ENCODE peak calls at places on chromosome 14, in five cellular contexts. O is left ventricle myocardium inferior, H is NT2/D1, L is fibroblast of lung, Q is A549. M is an unnamed sample.

GRCh38 chr14:72554401-72554800 is 339.5 kb downstream of the DPF3 start:
- DNase-seq in O (no peak), H (no peak), L (no peak), Q (no peak), M (no peak)

GRCh38 chr14:53951661-53952265 is 4.9 kb downstream of the BMP4 start:
- DNase-seq in O (peak; percentile 14), H (no peak), L (peak; percentile 19), Q (no peak), M (no peak)

GRCh38 chr14:34365309-34365915 is 96.6 kb downstream of the SPTSSA start:
- DNase-seq in O (no peak), H (no peak), L (peak; percentile 45), Q (no peak), M (no peak)

GRCh38 chr14:85308531-85309300 is 221.2 kb upstream of the FLRT2 start:
- DNase-seq in O (no peak), H (no peak), L (no peak), Q (no peak), M (no peak)

GRCh38 chr14:99562848-99563748 is 40.9 kb downstream of the CCDC85C start:
- DNase-seq in O (peak; percentile 82), H (no peak), L (peak; percentile 72), Q (peak; percentile 76), M (no peak)

GRCh38 chr14:75648066-75648838 is 12.4 kb downstream of the ERG28 start:
- DNase-seq in O (peak; percentile 51), H (no peak), L (peak; percentile 96), Q (peak; percentile 64), M (no peak)

GRCh38 chr14:39946796-39947195 is 514.6 kb upstream of the FBXO33 start:
- DNase-seq in O (no peak), H (no peak), L (no peak), Q (no peak), M (no peak)

GRCh38 chr14:24712909-24713308 is 78.9 kb upstream of the GZMB start:
- DNase-seq in O (no peak), H (no peak), L (no peak), Q (no peak), M (no peak)

GRCh38 chr14:54625158-54625557 is 58.2 kb downstream of the SAMD4A start:
- DNase-seq in O (no peak), H (no peak), L (peak; percentile 79), Q (no peak), M (no peak)

GRCh38 chr14:67170706-67171105 is 18.5 kb upstream of the GARIN2 start:
- DNase-seq in O (no peak), H (no peak), L (no peak), Q (no peak), M (no peak)

GRCh38 chr14:69713127-69713800 is 53.7 kb upstream of the SRSF5 start:
- DNase-seq in O (no peak), H (no peak), L (no peak), Q (no peak), M (peak; percentile 38)

GRCh38 chr14:72598328-72598727 is 295.6 kb downstream of the DPF3 start:
- DNase-seq in O (no peak), H (no peak), L (no peak), Q (no peak), M (no peak)

GRCh38 chr14:85597701-85598100 is 67.8 kb downstream of the FLRT2 start:
- DNase-seq in O (no peak), H (no peak), L (no peak), Q (no peak), M (no peak)

GRCh38 chr14:76154539-76155126 is 2.9 kb downstream of the GPATCH2L start:
- DNase-seq in O (no peak), H (no peak), L (no peak), Q (no peak), M (no peak)

GRCh38 chr14:95941897-95942296 is 65.3 kb downstream of the TUNAR start:
- DNase-seq in O (no peak), H (no peak), L (no peak), Q (no peak), M (no peak)

GRCh38 chr14:95948608-95949007 is 72.0 kb downstream of the TUNAR start:
- DNase-seq in O (no peak), H (peak; percentile 84), L (no peak), Q (no peak), M (no peak)

GRCh38 chr14:95946867-95947266 is 70.2 kb downstream of the TUNAR start:
- DNase-seq in O (no peak), H (no peak), L (no peak), Q (no peak), M (no peak)

DNA sequence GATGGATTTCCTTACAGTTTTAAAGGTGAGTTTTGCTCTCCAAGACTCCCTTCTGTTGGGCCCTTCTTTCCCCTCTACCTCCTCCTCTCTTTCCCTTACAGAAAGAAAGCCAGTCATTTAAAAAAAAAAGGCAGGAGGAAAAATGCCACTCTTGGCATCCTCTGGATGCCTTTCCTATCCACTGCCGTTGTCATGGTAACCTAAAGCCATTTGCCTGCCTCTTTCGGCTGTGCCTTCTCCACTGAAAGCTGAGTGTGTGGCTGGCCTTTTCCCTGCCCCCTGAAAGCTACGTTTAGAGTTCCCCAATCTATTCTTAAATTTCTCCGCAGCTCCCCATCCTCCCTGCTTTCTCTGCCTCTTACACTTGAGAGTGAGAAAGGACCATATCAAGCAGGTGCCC is 67.1 kb downstream of the TUNAR start:
- DNase-seq in O (no peak), H (no peak), L (no peak), Q (no peak), M (no peak)
- H3K9me3 ChIP-seq in O (peaks cover 14% of the 10 kb centered on the region), H (peaks cover 44% of the 10 kb centered on the region), L (no peaks in the 10 kb centered on the region), Q (no peaks in the 10 kb centered on the region), M (no peaks in the 10 kb centered on the region)

DNA sequence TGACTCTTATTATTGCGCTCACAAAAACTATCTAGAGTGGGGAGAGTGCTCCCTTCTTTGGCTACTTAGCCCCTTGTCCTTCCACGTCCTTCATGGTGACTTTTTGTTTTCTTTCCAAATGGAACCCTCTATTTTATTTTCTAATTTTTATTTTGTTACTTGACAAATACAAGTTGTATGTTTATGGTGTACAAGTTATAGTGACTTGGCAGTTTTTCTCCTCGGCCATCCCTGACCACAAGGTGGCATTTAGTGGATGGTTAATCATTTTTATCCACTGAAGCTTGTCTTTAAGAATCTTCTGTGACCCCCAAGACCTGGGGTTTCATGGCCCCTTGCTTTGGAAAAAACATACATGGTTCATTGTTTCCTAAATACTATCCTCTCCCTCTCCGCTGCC is 70.1 kb downstream of the NKX2-1 start:
- DNase-seq in O (no peak), H (no peak), L (no peak), Q (no peak), M (no peak)
- H3K9me3 ChIP-seq in O (no peaks in the 10 kb centered on the region), H (no peaks in the 10 kb centered on the region), L (no peaks in the 10 kb centered on the region), Q (no peaks in the 10 kb centered on the region), M (no peaks in the 10 kb centered on the region)

GRCh38 chr14:65536781-65537423 is 124.4 kb downstream of the FUT8 start:
- DNase-seq in O (no peak), H (no peak), L (no peak), Q (no peak), M (no peak)
- H3K9me3 ChIP-seq in O (peaks cover 43% of the 10 kb centered on the region), H (no peaks in the 10 kb centered on the region), L (no peaks in the 10 kb centered on the region), Q (no peaks in the 10 kb centered on the region), M (no peaks in the 10 kb centered on the region)

GRCh38 chr14:26765768-26766550 is 168.1 kb upstream of the NOVA1 start:
- DNase-seq in O (peak; percentile 41), H (no peak), L (peak; percentile 99), Q (no peak), M (no peak)

GRCh38 chr14:26761532-26761931 is 163.7 kb upstream of the NOVA1 start:
- DNase-seq in O (no peak), H (no peak), L (no peak), Q (no peak), M (no peak)

GRCh38 chr14:26766726-26767125 is 168.9 kb upstream of the NOVA1 start:
- DNase-seq in O (no peak), H (no peak), L (peak; percentile 35), Q (no peak), M (no peak)

GRCh38 chr14:26765301-26765700 is 167.5 kb upstream of the NOVA1 start:
- DNase-seq in O (no peak), H (no peak), L (no peak), Q (no peak), M (no peak)
- H3K9me3 ChIP-seq in O (no peaks in the 10 kb centered on the region), H (no peaks in the 10 kb centered on the region), L (no peaks in the 10 kb centered on the region), Q (no peaks in the 10 kb centered on the region), M (no peaks in the 10 kb centered on the region)

DNA sequence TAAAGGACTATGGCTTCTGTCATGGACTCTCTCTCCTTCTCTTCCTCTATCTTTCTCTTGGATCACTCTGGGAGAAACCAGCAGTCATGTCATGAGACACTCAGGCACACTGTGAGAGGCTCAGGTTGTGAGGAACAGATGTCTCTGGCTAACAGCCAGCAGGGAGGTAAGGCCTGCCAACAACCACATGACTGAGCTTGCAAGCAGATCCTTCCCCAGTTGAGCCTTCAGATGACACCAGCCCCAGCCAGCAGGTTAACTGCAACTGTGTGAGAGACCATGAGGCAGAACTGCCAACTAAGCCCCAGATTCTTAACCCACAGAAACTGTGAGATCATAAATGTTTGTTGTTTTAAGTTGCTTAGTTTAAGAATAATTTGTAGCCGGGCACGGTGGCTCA is 90.6 kb downstream of the VCPKMT start:
- DNase-seq in O (no peak), H (no peak), L (peak; percentile 47), Q (no peak), M (no peak)
- H3K9me3 ChIP-seq in O (peaks cover 11% of the 10 kb centered on the region), H (peaks cover 4% of the 10 kb centered on the region), L (peaks cover 2% of the 10 kb centered on the region), Q (peaks cover 9% of the 10 kb centered on the region), M (peaks cover 7% of the 10 kb centered on the region)

DNA sequence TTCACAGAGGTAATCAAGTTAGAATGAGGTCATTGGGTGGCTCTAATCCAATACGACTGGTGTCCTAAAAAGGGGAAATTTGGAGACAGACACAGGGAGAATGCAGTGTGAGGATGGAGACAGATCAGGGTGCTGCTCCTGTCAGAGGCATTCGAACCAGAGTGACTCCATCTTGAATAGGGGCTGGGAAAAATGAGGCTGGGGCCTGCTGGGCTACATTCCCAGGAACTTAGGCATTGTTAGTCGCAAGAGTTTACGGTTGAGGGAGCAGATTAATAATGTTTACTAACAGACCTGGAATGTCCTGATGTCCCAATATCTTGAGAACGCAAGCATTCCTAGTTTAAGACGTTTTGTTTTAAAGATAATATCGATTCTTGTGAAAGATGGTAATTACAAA is 20.3 kb downstream of the TNFAIP2 start:
- DNase-seq in O (no peak), H (no peak), L (peak; percentile 60), Q (no peak), M (no peak)
- H3K9me3 ChIP-seq in O (no peaks in the 10 kb centered on the region), H (no peaks in the 10 kb centered on the region), L (no peaks in the 10 kb centered on the region), Q (no peaks in the 10 kb centered on the region), M (no peaks in the 10 kb centered on the region)